ENCODE peak calls at places on chromosomes 16 and 17, in five cellular contexts. S is fibroblast of mammary gland; N is astrocyte of the hippocampus; O is nephron progenitor cell; B is activated naive CD4-positive, alpha-beta T cell treated with anti-CD3 and anti-CD28 coated beads, Interleukin-2, amount 50 U/mL, for 16 hours. F is an unnamed sample.

GRCh38 chr16:65509172-65509571 is 387.3 kb upstream of the CDH11 start:
- DNase-seq in O (no peak), S (peak; percentile 2), B (no peak), N (no peak), F (no peak)

GRCh38 chr17:44820631-44821196 is 9.4 kb downstream of the GJC1 start:
- DNase-seq in N (peak; percentile 91), B (no peak), O (no peak), S (peak; percentile 91), F (no peak)

GRCh38 chr16:15747937-15748336 is 97.9 kb downstream of the NDE1 start:
- DNase-seq in S (no peak), O (no peak), B (no peak), N (no peak), F (no peak)

GRCh38 chr17:29210879-29211278 is 30.7 kb upstream of the MYO18A start:
- DNase-seq in S (peak; percentile 29), N (no peak), O (no peak), B (no peak), F (no peak)

GRCh38 chr16:80570106-80570478 is 29.3 kb downstream of the DYNLRB2 start:
- DNase-seq in O (no peak), B (no peak), N (peak; percentile 10), S (peak; percentile 60), F (no peak)

GRCh38 chr17:74971842-74972106 is 785 bp downstream of the HID1 start:
- DNase-seq in O (no peak), S (no peak), B (no peak), N (no peak), F (no peak)

GRCh38 chr17:33169580-33170285 is 123.4 kb downstream of the ASIC2 start:
- DNase-seq in S (peak; percentile 25), O (no peak), B (no peak), N (peak; percentile 91), F (no peak)

GRCh38 chr17:36921131-36921851 is 16.0 kb upstream of the LHX1 start:
- DNase-seq in O (no peak), S (peak; percentile 14), B (peak; percentile 61), N (peak; percentile 76), F (no peak)

GRCh38 chr17:72357764-72358365 is 237.0 kb downstream of the SOX9 start:
- DNase-seq in B (no peak), O (no peak), N (no peak), S (no peak), F (no peak)

GRCh38 chr16:57539072-57539796 is 2.9 kb upstream of the CCDC102A start:
- DNase-seq in N (no peak), S (peak; percentile 5), O (no peak), B (no peak), F (no peak)

GRCh38 chr17:80286638-80286960 is 25.9 kb downstream of the RNF213 start:
- DNase-seq in S (no peak), O (no peak), B (no peak), N (no peak), F (no peak)

GRCh38 chr16:4021070-4021779 is 95.0 kb downstream of the ADCY9 start:
- DNase-seq in O (no peak), S (no peak), N (no peak), B (no peak), F (no peak)

GRCh38 chr17:40541060-40541872 is 24.0 kb downstream of the CCR7 start:
- DNase-seq in B (peak; percentile 63), S (no peak), O (no peak), N (no peak), F (no peak)

GRCh38 chr16:52309761-52310416 is 237.1 kb downstream of the TOX3 start:
- DNase-seq in S (no peak), B (no peak), O (no peak), N (peak; percentile 67), F (no peak)

GRCh38 chr17:8162232-8162996 is at the start of gene VAMP2:
- DNase-seq in O (peak; percentile 87), N (peak; percentile 90), B (peak; percentile 88), S (peak; percentile 50), F (no peak)

F was measured in smooth muscle cell of the brain vasculature.